ENCODE peak calls at places on chromosomes 7 and 10, in four cellular contexts. T, A, I and Z are unnamed samples.

GRCh38 chr7:79436378-79436777 is 17.1 kb downstream of the MAGI2 start:
- DNase-seq in A (no peak), I (peak), T (no peak), Z (no peak)

GRCh38 chr10:101609481-101609880 is 21.4 kb downstream of the DPCD start:
- DNase-seq in I (no peak), T (no peak), A (no peak), Z (no peak)

GRCh38 chr10:43111921-43112607 is 26.2 kb upstream of the CSGALNACT2 start:
- DNase-seq in A (no peak), T (no peak), I (no peak), Z (no peak)

GRCh38 chr7:27157717-27158431 is 1.4 kb upstream of the HOXA7 start:
- DNase-seq in A (peak), T (no peak), I (no peak), Z (no peak)

GRCh38 chr7:81161459-81162075 is 242.7 kb upstream of the SEMA3C start:
- DNase-seq in A (peak), T (no peak), I (peak), Z (no peak)

GRCh38 chr7:47609803-47610452 is 28.0 kb upstream of the TNS3 start:
- DNase-seq in A (no peak), I (no peak), T (no peak), Z (no peak)

GRCh38 chr10:30059209-30060107 is at the start of gene JCAD:
- DNase-seq in I (peak), A (peak), T (peak), Z (peak)

GRCh38 chr7:87480386-87480785 is 4.9 kb upstream of the ABCB4 start:
- DNase-seq in T (no peak), I (no peak), A (no peak), Z (no peak)

GRCh38 chr10:87842220-87842641 is 21.1 kb downstream of the KLLN start:
- DNase-seq in A (peak), I (peak), T (no peak), Z (no peak)

GRCh38 chr7:150992833-150993302 is 2.1 kb downstream of the NOS3 start:
- DNase-seq in T (no peak), I (no peak), A (no peak), Z (no peak)

GRCh38 chr10:1149793-1150637 is 93.8 kb downstream of the WDR37 start:
- DNase-seq in T (no peak), I (no peak), A (no peak), Z (no peak)

GRCh38 chr10:48496831-48497792 is 107.8 kb downstream of the ARHGAP22 start:
- DNase-seq in I (peak), A (no peak), T (no peak), Z (no peak)

GRCh38 chr7:42868456-42868855 is 43.4 kb downstream of the C7orf25 start:
- DNase-seq in I (no peak), T (no peak), A (no peak), Z (no peak)

GRCh38 chr10:132048294-132048667 is 17.5 kb upstream of the JAKMIP3 start:
- DNase-seq in T (no peak), A (no peak), I (no peak), Z (no peak)

GRCh38 chr7:98214811-98215321 is 3.6 kb downstream of the BHLHA15 start:
- DNase-seq in I (no peak), A (no peak), T (no peak), Z (no peak)

GRCh38 chr7:123522061-123522460 is 12.3 kb downstream of the IQUB start:
- DNase-seq in I (peak), T (no peak), A (peak), Z (no peak)

GRCh38 chr10:124259139-124259825 is 159.4 kb downstream of the OAT start:
- DNase-seq in A (no peak), T (no peak), I (peak), Z (peak)

GRCh38 chr7:2120841-2121830 is 111.6 kb downstream of the MAD1L1 start:
- DNase-seq in A (no peak), T (no peak), I (no peak), Z (no peak)

GRCh38 chr7:129825554-129826267 is 127.0 kb downstream of the UBE2H start:
- DNase-seq in A (peak), T (peak), I (peak), Z (peak)

GRCh38 chr7:97871659-97872024 is 566 bp downstream of the ASNS start:
- DNase-seq in A (no peak), T (no peak), I (peak), Z (no peak)

GRCh38 chr10:33271969-33272583 is 62.4 kb downstream of the NRP1 start:
- DNase-seq in A (no peak), T (no peak), I (peak), Z (no peak)

GRCh38 chr7:33185786-33186185 is 56.4 kb downstream of the BBS9 start:
- DNase-seq in A (peak), T (peak), I (peak), Z (peak)

GRCh38 chr7:114825423-114825951 is 96.4 kb upstream of the MDFIC start:
- DNase-seq in T (no peak), A (no peak), I (no peak), Z (no peak)

GRCh38 chr10:104333037-104333727 is 5.1 kb downstream of the ITPRIP start:
- DNase-seq in T (no peak), A (no peak), I (no peak), Z (no peak)

GRCh38 chr7:84950836-84951235 is 236.0 kb downstream of the SEMA3D start:
- DNase-seq in I (peak), T (no peak), A (no peak), Z (no peak)

GRCh38 chr7:33667261-33667660 is 238.1 kb upstream of the BMPER start:
- DNase-seq in I (peak), T (no peak), A (no peak), Z (no peak)

GRCh38 chr10:49646256-49646870 is 32.5 kb downstream of the CHAT start:
- DNase-seq in I (no peak), T (no peak), A (no peak), Z (no peak)

GRCh38 chr10:69466158-69466490 is 14.9 kb downstream of the TSPAN15 start:
- DNase-seq in T (no peak), A (no peak), I (no peak), Z (no peak)

GRCh38 chr7:100686201-100686821 is 7.7 kb downstream of the GIGYF1 start:
- DNase-seq in A (no peak), I (no peak), T (no peak), Z (no peak)

GRCh38 chr7:45188736-45189135 is 31.1 kb downstream of the RAMP3 start:
- DNase-seq in I (no peak), A (no peak), T (no peak), Z (no peak)

GRCh38 chr10:121526801-121527221 is 71.4 kb downstream of the FGFR2 start:
- DNase-seq in I (no peak), A (no peak), T (no peak), Z (no peak)

GRCh38 chr10:90306187-90306586 is 551.7 kb downstream of the HTR7 start:
- DNase-seq in I (peak), A (no peak), T (no peak), Z (no peak)

GRCh38 chr10:119650692-119651513 is at the start of gene BAG3:
- DNase-seq in T (peak), I (peak), A (peak), Z (peak)